ENCODE peak calls at places on chromosomes 13 and 19, in seven cellular contexts. One of them, this sample, is unnamed.

GRCh38 chr13:80939581-80939980 is 598.7 kb upstream of the SPRY2 start:
- DNase-seq in transverse colon: no peak
- DNase-seq in nephron progenitor cell: no peak
- DNase-seq in H9: peak
- DNase-seq in AG09319: no peak
- DNase-seq in glutamatergic neuron: no peak
- DNase-seq in omental fat pad: no peak
- DNase-seq in this sample: no peak

GRCh38 chr19:44800461-44800860 is 8.4 kb upstream of the BCAM start:
- DNase-seq in transverse colon: peak
- DNase-seq in nephron progenitor cell: peak
- DNase-seq in H9: peak
- DNase-seq in AG09319: peak
- DNase-seq in glutamatergic neuron: peak
- DNase-seq in omental fat pad: peak
- DNase-seq in this sample: no peak

GRCh38 chr19:35216833-35217707 is 11.5 kb downstream of the FAM187B start:
- DNase-seq in transverse colon: peak
- DNase-seq in nephron progenitor cell: no peak
- DNase-seq in H9: peak
- DNase-seq in AG09319: no peak
- DNase-seq in glutamatergic neuron: no peak
- DNase-seq in omental fat pad: no peak
- DNase-seq in this sample: no peak

GRCh38 chr13:89925107-89925506 is 1422.4 kb upstream of the MIR17HG start:
- DNase-seq in transverse colon: no peak
- DNase-seq in nephron progenitor cell: peak
- DNase-seq in H9: no peak
- DNase-seq in AG09319: no peak
- DNase-seq in glutamatergic neuron: peak
- DNase-seq in omental fat pad: no peak
- DNase-seq in this sample: no peak

GRCh38 chr19:50387176-50387867 is 3.2 kb downstream of the POLD1 start:
- DNase-seq in transverse colon: no peak
- DNase-seq in nephron progenitor cell: no peak
- DNase-seq in H9: no peak
- DNase-seq in AG09319: no peak
- DNase-seq in glutamatergic neuron: no peak
- DNase-seq in omental fat pad: no peak
- DNase-seq in this sample: no peak

GRCh38 chr13:113493315-113493951 is 2.9 kb upstream of the DCUN1D2 start:
- DNase-seq in transverse colon: no peak
- DNase-seq in nephron progenitor cell: no peak
- DNase-seq in H9: no peak
- DNase-seq in AG09319: peak
- DNase-seq in glutamatergic neuron: no peak
- DNase-seq in omental fat pad: no peak
- DNase-seq in this sample: peak

GRCh38 chr13:50690020-50690419 is 153.5 kb downstream of the DLEU7 start:
- DNase-seq in transverse colon: no peak
- DNase-seq in nephron progenitor cell: no peak
- DNase-seq in H9: no peak
- DNase-seq in AG09319: no peak
- DNase-seq in glutamatergic neuron: no peak
- DNase-seq in omental fat pad: no peak
- DNase-seq in this sample: no peak

GRCh38 chr19:38004505-38005223 is 97.7 kb downstream of the SIPA1L3 start:
- DNase-seq in transverse colon: peak
- DNase-seq in nephron progenitor cell: peak
- DNase-seq in H9: peak
- DNase-seq in AG09319: peak
- DNase-seq in glutamatergic neuron: peak
- DNase-seq in omental fat pad: peak
- DNase-seq in this sample: peak

GRCh38 chr13:74047925-74048324 is 86.3 kb downstream of the KLF12 start:
- DNase-seq in transverse colon: peak
- DNase-seq in nephron progenitor cell: no peak
- DNase-seq in H9: no peak
- DNase-seq in AG09319: no peak
- DNase-seq in glutamatergic neuron: no peak
- DNase-seq in omental fat pad: no peak
- DNase-seq in this sample: no peak

GRCh38 chr13:30421093-30422055 is 919 bp upstream of the UBE2L5 start:
- DNase-seq in transverse colon: peak
- DNase-seq in nephron progenitor cell: peak
- DNase-seq in H9: peak
- DNase-seq in AG09319: peak
- DNase-seq in glutamatergic neuron: peak
- DNase-seq in omental fat pad: no peak
- DNase-seq in this sample: no peak

GRCh38 chr13:31394491-31394890 is 194.7 kb downstream of the B3GLCT start:
- DNase-seq in transverse colon: no peak
- DNase-seq in nephron progenitor cell: no peak
- DNase-seq in H9: no peak
- DNase-seq in AG09319: no peak
- DNase-seq in glutamatergic neuron: no peak
- DNase-seq in omental fat pad: no peak
- DNase-seq in this sample: no peak

GRCh38 chr19:35168261-35168660 is 13.7 kb downstream of the FXYD5 start:
- DNase-seq in transverse colon: no peak
- DNase-seq in nephron progenitor cell: no peak
- DNase-seq in H9: peak
- DNase-seq in AG09319: no peak
- DNase-seq in glutamatergic neuron: no peak
- DNase-seq in omental fat pad: no peak
- DNase-seq in this sample: no peak

GRCh38 chr13:30032263-30032662 is 181.8 kb upstream of the UBL3 start:
- DNase-seq in transverse colon: no peak
- DNase-seq in nephron progenitor cell: no peak
- DNase-seq in H9: no peak
- DNase-seq in AG09319: no peak
- DNase-seq in glutamatergic neuron: no peak
- DNase-seq in omental fat pad: no peak
- DNase-seq in this sample: no peak

GRCh38 chr13:24618219-24618955 is 61.8 kb upstream of the ATP12A start:
- DNase-seq in transverse colon: peak
- DNase-seq in nephron progenitor cell: no peak
- DNase-seq in H9: no peak
- DNase-seq in AG09319: no peak
- DNase-seq in glutamatergic neuron: no peak
- DNase-seq in omental fat pad: no peak
- DNase-seq in this sample: no peak

GRCh38 chr19:43624933-43625332 is 5.5 kb upstream of the ZNF428 start:
- DNase-seq in transverse colon: peak
- DNase-seq in nephron progenitor cell: peak
- DNase-seq in H9: peak
- DNase-seq in AG09319: no peak
- DNase-seq in glutamatergic neuron: peak
- DNase-seq in omental fat pad: peak
- DNase-seq in this sample: no peak

GRCh38 chr19:34712606-34713261 is 21.3 kb upstream of the ZNF181 start:
- DNase-seq in transverse colon: peak
- DNase-seq in nephron progenitor cell: peak
- DNase-seq in H9: peak
- DNase-seq in AG09319: peak
- DNase-seq in glutamatergic neuron: no peak
- DNase-seq in omental fat pad: no peak
- DNase-seq in this sample: peak

GRCh38 chr13:46383383-46383782 is 3.7 kb downstream of the RUBCNL start:
- DNase-seq in transverse colon: no peak
- DNase-seq in nephron progenitor cell: no peak
- DNase-seq in H9: no peak
- DNase-seq in AG09319: no peak
- DNase-seq in glutamatergic neuron: no peak
- DNase-seq in omental fat pad: no peak
- DNase-seq in this sample: no peak

GRCh38 chr13:28753946-28754345 is 35.2 kb upstream of the SLC46A3 start:
- DNase-seq in transverse colon: no peak
- DNase-seq in nephron progenitor cell: no peak
- DNase-seq in H9: no peak
- DNase-seq in AG09319: no peak
- DNase-seq in glutamatergic neuron: no peak
- DNase-seq in omental fat pad: no peak
- DNase-seq in this sample: no peak

GRCh38 chr13:28751210-28751935 is 32.6 kb upstream of the SLC46A3 start:
- DNase-seq in transverse colon: no peak
- DNase-seq in nephron progenitor cell: no peak
- DNase-seq in H9: no peak
- DNase-seq in AG09319: no peak
- DNase-seq in glutamatergic neuron: no peak
- DNase-seq in omental fat pad: no peak
- DNase-seq in this sample: no peak

GRCh38 chr13:28753208-28753892 is 34.6 kb upstream of the SLC46A3 start:
- DNase-seq in transverse colon: peak
- DNase-seq in nephron progenitor cell: no peak
- DNase-seq in H9: peak
- DNase-seq in AG09319: peak
- DNase-seq in glutamatergic neuron: no peak
- DNase-seq in omental fat pad: no peak
- DNase-seq in this sample: peak

GRCh38 chr13:28755546-28755870 is 36.7 kb upstream of the SLC46A3 start:
- DNase-seq in transverse colon: no peak
- DNase-seq in nephron progenitor cell: no peak
- DNase-seq in H9: no peak
- DNase-seq in AG09319: no peak
- DNase-seq in glutamatergic neuron: no peak
- DNase-seq in omental fat pad: no peak
- DNase-seq in this sample: peak

DNA sequence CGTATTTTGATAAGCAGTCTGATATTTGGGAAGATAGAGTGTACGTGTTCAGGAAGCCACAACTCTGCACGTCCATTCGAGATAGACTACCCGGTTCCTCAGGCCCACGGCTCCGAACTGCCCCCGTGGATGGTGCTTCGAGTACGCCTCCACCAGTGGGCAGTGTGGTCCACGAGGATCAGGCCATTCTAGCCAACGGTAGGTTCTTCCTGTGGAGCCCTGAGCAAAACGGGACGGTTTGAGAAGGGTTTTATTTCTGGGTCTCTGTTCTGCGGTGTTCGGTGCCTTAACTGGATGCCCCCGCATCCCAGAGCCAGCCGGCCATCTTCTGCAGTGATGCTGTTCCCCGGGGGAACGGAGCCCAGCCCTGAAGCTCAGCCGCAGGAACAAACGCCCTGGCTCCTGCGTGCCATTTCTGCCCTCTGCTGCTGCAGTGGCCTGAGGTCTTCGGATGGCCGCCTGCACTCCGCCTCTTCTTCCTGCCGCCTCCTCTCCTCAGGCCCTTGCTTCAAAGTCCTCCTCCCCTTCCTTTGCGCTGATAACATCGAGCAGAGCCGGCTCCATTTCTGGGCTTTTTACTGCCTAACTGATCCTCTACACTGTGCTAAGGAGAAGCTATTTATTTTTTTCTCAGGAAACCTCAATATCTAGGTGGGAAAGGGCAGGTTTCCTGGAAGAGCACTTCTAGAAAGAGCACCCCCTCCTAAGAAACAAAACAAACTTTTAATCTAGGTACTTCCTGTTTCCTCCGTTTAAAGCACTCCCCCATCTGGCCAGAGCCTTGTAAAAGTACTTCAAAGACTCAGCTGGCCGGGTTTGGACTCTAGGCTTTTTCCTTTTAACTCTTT is 36.2 kb upstream of the SLC46A3 start:
- DNase-seq in transverse colon: no peak
- DNase-seq in nephron progenitor cell: no peak
- DNase-seq in H9: peak
- DNase-seq in AG09319: no peak
- DNase-seq in glutamatergic neuron: no peak
- DNase-seq in omental fat pad: no peak
- DNase-seq in this sample: no peak
- TF ChIP-seq CTCF in transverse colon: peak
- TF ChIP-seq CTCF in nephron progenitor cell: no peak
- TF ChIP-seq CTCF in H9: peak
- TF ChIP-seq CTCF in AG09319: no peak
- TF ChIP-seq CTCF in glutamatergic neuron: no peak
- TF ChIP-seq CTCF in omental fat pad: no peak
- TF ChIP-seq CTCF in this sample: peak

GRCh38 chr13:93118081-93118615 is 108.5 kb upstream of the GPC6 start:
- DNase-seq in transverse colon: no peak
- DNase-seq in nephron progenitor cell: no peak
- DNase-seq in H9: no peak
- DNase-seq in AG09319: no peak
- DNase-seq in glutamatergic neuron: no peak
- DNase-seq in omental fat pad: no peak
- DNase-seq in this sample: no peak
- TF ChIP-seq CTCF in transverse colon: no peak
- TF ChIP-seq CTCF in nephron progenitor cell: no peak
- TF ChIP-seq CTCF in H9: no peak
- TF ChIP-seq CTCF in AG09319: no peak
- TF ChIP-seq CTCF in glutamatergic neuron: no peak
- TF ChIP-seq CTCF in omental fat pad: no peak
- TF ChIP-seq CTCF in this sample: no peak

GRCh38 chr19:41410655-41411054 is 13.0 kb downstream of the BCKDHA start:
- DNase-seq in transverse colon: no peak
- DNase-seq in nephron progenitor cell: no peak
- DNase-seq in H9: no peak
- DNase-seq in AG09319: no peak
- DNase-seq in glutamatergic neuron: no peak
- DNase-seq in omental fat pad: no peak
- DNase-seq in this sample: no peak
- TF ChIP-seq CTCF in transverse colon: no peak
- TF ChIP-seq CTCF in nephron progenitor cell: no peak
- TF ChIP-seq CTCF in H9: no peak
- TF ChIP-seq CTCF in AG09319: no peak
- TF ChIP-seq CTCF in glutamatergic neuron: no peak
- TF ChIP-seq CTCF in omental fat pad: no peak
- TF ChIP-seq CTCF in this sample: no peak

DNA sequence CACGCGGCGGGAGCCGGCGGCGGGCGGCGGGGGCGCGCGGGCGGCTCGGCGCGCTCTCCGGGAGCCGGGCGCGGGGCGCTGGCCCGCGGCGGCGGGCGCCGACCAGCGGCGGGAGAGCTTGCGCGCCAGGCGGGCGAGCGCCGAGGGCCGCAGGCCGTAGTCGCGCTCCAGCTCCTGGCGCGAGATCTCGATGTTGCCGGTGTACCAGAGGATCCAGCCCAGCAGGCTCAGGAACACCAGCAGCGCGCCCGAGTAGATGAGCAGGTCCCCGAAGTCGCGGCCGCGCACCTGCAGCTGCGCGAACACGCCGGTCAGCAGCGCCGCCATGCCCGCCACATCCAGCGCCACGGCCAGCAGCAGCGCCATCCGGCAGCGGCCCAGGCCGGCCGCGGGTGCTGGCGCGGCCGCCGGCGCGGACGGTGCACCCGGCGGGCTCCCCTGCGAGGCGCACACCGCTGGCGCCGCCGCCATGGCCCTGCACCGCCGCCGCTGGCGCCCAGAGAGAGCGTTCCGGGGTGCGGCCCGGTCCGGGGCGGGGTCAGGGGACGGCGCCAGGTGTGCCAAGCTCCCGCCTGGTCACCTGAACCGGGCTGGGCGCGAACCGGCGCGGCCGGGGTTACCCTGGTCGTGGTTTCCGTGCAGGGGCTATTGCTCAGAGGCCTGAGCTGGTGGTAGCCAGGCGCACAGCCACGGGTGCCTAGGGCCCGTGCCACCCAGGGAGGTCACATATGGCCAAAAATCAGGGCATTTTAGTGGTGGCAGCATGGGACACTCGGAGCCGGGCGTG is at the start of gene TMEM238:
- DNase-seq in transverse colon: peak
- DNase-seq in nephron progenitor cell: peak
- DNase-seq in H9: peak
- DNase-seq in AG09319: no peak
- DNase-seq in glutamatergic neuron: peak
- DNase-seq in omental fat pad: no peak
- DNase-seq in this sample: no peak
- TF ChIP-seq CTCF in transverse colon: peak
- TF ChIP-seq CTCF in nephron progenitor cell: no peak
- TF ChIP-seq CTCF in H9: no peak
- TF ChIP-seq CTCF in AG09319: no peak
- TF ChIP-seq CTCF in glutamatergic neuron: no peak
- TF ChIP-seq CTCF in omental fat pad: no peak
- TF ChIP-seq CTCF in this sample: no peak